ENCODE peak calls at places on chromosomes 2 and 18, in ten cellular contexts. Q is tibial artery, L is gastrocnemius medialis, J is A549, I is fibroblast of lung, S is IMR-90, D is SK-N-SH, R is breast epithelium, P is H1, N is neural progenitor cell. Z is an unnamed sample.

GRCh38 chr2:165428996-165429395 is 40.5 kb upstream of the CSRNP3 start:
- DNase-seq in Q (no peak), L (no peak), J (no peak), I (peak; percentile 66), S (no peak), D (no peak), R (no peak), P (no peak), N (no peak), Z (no peak)

GRCh38 chr2:164840930-164841718 is 499 bp downstream of the COBLL1 start:
- DNase-seq in Q (peak; percentile 82), L (peak; percentile 46), J (peak; percentile 60), I (peak; percentile 71), S (peak; percentile 32), D (peak; percentile 90), R (peak; percentile 53), P (no peak), N (peak; percentile 94), Z (peak; percentile 45)

GRCh38 chr2:179860255-179861026 is 971 bp downstream of the ZNF385B start:
- DNase-seq in Q (no peak), L (no peak), J (no peak), I (no peak), S (no peak), D (peak; percentile 11), R (no peak), P (no peak), N (peak; percentile 30), Z (peak; percentile 40)

GRCh38 chr18:76688724-76689472 is 133.5 kb upstream of the ZNF236 start:
- DNase-seq in Q (no peak), L (no peak), J (no peak), I (no peak), S (no peak), D (no peak), R (no peak), P (no peak), N (no peak), Z (no peak)

GRCh38 chr18:75223687-75224347 is 13.2 kb downstream of the TSHZ1 start:
- DNase-seq in Q (no peak), L (no peak), J (no peak), I (peak; percentile 55), S (peak; percentile 6), D (no peak), R (no peak), P (no peak), N (no peak), Z (no peak)

GRCh38 chr2:226903179-226903578 is 67.3 kb downstream of the RHBDD1 start:
- DNase-seq in Q (no peak), L (no peak), J (peak; percentile 13), I (peak; percentile 89), S (peak; percentile 93), D (no peak), R (no peak), P (no peak), N (no peak), Z (no peak)

GRCh38 chr2:228728961-228729360 is 542.1 kb downstream of the PID1 start:
- DNase-seq in Q (no peak), L (no peak), J (no peak), I (peak; percentile 50), S (no peak), D (no peak), R (no peak), P (no peak), N (peak; percentile 2), Z (no peak)

GRCh38 chr2:18630101-18630500 is 40.7 kb upstream of the NT5C1B start:
- DNase-seq in Q (no peak), L (no peak), J (no peak), I (peak; percentile 78), S (peak; percentile 71), D (no peak), R (no peak), P (no peak), N (no peak), Z (no peak)

GRCh38 chr2:40400336-40400953 is 51.4 kb downstream of the SLC8A1 start:
- DNase-seq in Q (no peak), L (no peak), J (no peak), I (peak; percentile 20), S (no peak), D (no peak), R (no peak), P (no peak), N (no peak), Z (no peak)

GRCh38 chr2:162478721-162479129 is 134.8 kb downstream of the GCA start:
- DNase-seq in Q (no peak), L (no peak), J (no peak), I (peak; percentile 64), S (no peak), D (no peak), R (no peak), P (no peak), N (no peak), Z (no peak)

GRCh38 chr2:188394931-188395330 is 103.3 kb downstream of the GULP1 start:
- DNase-seq in Q (no peak), L (no peak), J (no peak), I (no peak), S (no peak), D (no peak), R (no peak), P (no peak), N (no peak), Z (no peak)

DNA sequence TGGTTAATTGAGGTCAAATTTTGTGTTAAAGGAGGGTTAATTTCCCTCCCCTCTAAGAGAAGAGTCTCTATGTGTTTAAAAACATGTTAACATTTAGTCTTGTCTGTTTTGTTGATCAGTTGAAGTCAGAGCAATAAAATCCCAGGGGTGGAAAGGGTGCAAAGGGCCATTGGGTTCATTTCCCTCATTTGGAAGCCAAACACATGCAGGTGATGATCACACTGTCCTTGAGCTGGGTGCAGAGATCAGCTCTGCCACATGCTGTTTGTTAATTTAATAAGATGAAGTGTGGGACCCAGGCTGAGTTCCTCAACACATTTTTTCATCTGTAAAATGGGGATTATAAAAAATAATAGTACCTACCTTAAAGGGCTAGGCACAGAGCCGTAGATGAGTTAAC is 260.9 kb downstream of the LPIN1 start:
- DNase-seq in Q (no peak), L (no peak), J (no peak), I (no peak), S (no peak), D (no peak), R (no peak), P (no peak), N (no peak), Z (no peak)
- H3K27ac ChIP-seq in Q (no peak overlapping the region), L (no peak overlapping the region), J (no peak overlapping the region), I (no peak overlapping the region), S (no peak overlapping the region), D (no peak overlapping the region), R (no peak overlapping the region), P (no peak overlapping the region), N (peak overlapping the region; percentile 91), Z (no peak overlapping the region)

DNA sequence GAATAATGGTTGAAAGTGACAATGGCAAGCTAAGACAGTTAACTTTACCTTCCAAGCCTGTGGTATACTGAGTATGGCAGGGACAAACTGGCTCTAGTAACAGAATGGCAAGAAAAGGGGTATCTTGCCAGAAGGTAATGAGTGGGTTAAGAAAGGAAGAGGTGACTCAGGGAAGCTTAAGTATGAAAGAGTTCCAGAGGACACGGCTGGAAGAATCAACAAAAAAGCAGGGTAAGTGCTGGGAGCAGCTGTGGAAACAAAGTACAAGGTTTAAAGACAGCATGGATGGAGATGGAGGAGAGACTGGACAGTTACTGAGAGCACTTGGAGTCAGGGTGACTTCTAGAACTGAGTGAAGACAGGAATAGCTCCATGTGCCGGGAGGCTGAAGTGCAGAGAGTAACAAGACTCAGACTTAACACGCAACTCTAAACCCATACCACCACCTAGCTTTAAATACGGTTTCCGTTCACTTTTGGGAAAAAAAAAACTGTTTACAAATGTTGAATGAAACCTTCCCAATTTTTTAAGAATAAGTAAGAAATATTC is 69.0 kb downstream of the REV1 start:
- DNase-seq in Q (no peak), L (no peak), J (no peak), I (peak; percentile 77), S (peak; percentile 78), D (no peak), R (no peak), P (no peak), N (no peak), Z (no peak)
- TF ChIP-seq CTCF in Q (no peak), L (no peak), J (no peak), I (no peak), S (no peak), D (no peak), R (no peak), P (no peak), N (no peak), Z (no peak)

GRCh38 chr2:47265158-47265557 is 110.0 kb upstream of the STPG4 start:
- DNase-seq in Q (no peak), L (no peak), J (no peak), I (no peak), S (no peak), D (no peak), R (no peak), P (no peak), N (no peak), Z (no peak)
- H3K4me3 ChIP-seq in Q (no peak overlapping the region), L (no peak overlapping the region), J (no peak overlapping the region), I (no peak overlapping the region), S (no peak overlapping the region), D (no peak overlapping the region), R (no peak overlapping the region), P (no peak overlapping the region), N (no peak overlapping the region), Z (no peak overlapping the region)

GRCh38 chr2:1867141-1867540 is 122.8 kb upstream of the PXDN start:
- DNase-seq in Q (no peak), L (no peak), J (no peak), I (no peak), S (no peak), D (no peak), R (no peak), P (no peak), N (no peak), Z (no peak)

GRCh38 chr2:1864301-1864980 is 120.1 kb upstream of the PXDN start:
- DNase-seq in Q (no peak), L (no peak), J (no peak), I (no peak), S (no peak), D (no peak), R (no peak), P (no peak), N (no peak), Z (no peak)

GRCh38 chr2:1866402-1867091 is 122.2 kb upstream of the PXDN start:
- DNase-seq in Q (no peak), L (no peak), J (no peak), I (peak; percentile 8), S (no peak), D (no peak), R (no peak), P (no peak), N (no peak), Z (no peak)

GRCh38 chr2:1864981-1865421 is 120.7 kb upstream of the PXDN start:
- DNase-seq in Q (no peak), L (no peak), J (no peak), I (no peak), S (no peak), D (no peak), R (no peak), P (no peak), N (peak; percentile 41), Z (no peak)

DNA sequence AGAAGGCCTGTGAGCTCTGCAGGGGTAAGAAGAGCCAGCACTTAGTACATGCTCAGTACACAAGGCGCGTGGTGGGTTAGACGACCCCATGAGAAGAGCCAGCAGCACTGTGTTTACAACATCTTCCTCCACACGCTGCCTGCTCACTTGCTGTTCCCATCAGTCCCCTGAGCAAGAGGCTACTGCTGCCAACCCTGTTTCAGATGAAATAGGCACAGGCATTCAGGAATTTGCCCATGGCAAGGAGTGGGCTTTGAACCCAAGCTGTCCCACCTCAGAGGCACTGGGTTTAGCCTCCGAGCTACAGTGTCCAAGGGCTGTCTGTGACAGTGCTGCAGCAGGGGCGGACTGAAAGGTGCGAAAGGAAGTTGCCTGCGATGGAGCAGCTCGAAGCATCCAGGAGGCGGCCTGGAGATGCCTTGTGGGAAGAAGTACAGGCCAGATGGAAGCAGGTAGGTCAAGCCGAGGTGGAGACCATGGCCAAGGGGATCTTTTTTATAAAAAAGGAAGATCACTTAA is 121.5 kb upstream of the PXDN start:
- DNase-seq in Q (no peak), L (no peak), J (no peak), I (no peak), S (no peak), D (no peak), R (no peak), P (no peak), N (no peak), Z (no peak)
- H3K27ac ChIP-seq in Q (no peak overlapping the region), L (no peak overlapping the region), J (no peak overlapping the region), I (no peak overlapping the region), S (no peak overlapping the region), D (no peak overlapping the region), R (no peak overlapping the region), P (no peak overlapping the region), N (no peak overlapping the region), Z (peak overlapping the region; percentile 64)